ENCODE peak calls at places on chromosome 9, in ten cellular contexts. A is fibroblast of mammary gland, K is prostate gland, D is AG09319, R is endothelial cell, I is kidney, B is WTC11, G is H9, F is brain microvascular endothelial cell, O is neural progenitor cell. H is an unnamed sample.

GRCh38 chr9:74642376-74642775 is 145.2 kb downstream of the RORB start:
- DNase-seq in A (no peak), K (no peak), D (no peak), R (no peak), I (no peak), B (no peak), G (no peak), F (no peak), O (no peak), H (no peak)

GRCh38 chr9:23686896-23687295 is 139.1 kb downstream of the ELAVL2 start:
- DNase-seq in A (no peak), K (no peak), D (no peak), R (no peak), I (no peak), B (no peak), G (no peak), F (no peak), O (no peak), H (no peak)

GRCh38 chr9:19104528-19105282 is 2.0 kb upstream of the HAUS6 start:
- DNase-seq in A (no peak), K (peak; percentile 36), D (no peak), R (no peak), I (no peak), B (no peak), G (no peak), F (no peak), O (peak; percentile 39), H (no peak)

GRCh38 chr9:112867275-112867991 is 23.2 kb downstream of the SLC46A2 start:
- DNase-seq in A (peak; percentile 90), K (no peak), D (peak; percentile 63), R (no peak), I (no peak), B (peak; percentile 17), G (peak; percentile 73), F (peak; percentile 56), O (peak; percentile 14), H (no peak)

GRCh38 chr9:134829356-134829937 is 51.2 kb upstream of the FCN2 start:
- DNase-seq in A (no peak), K (no peak), D (no peak), R (no peak), I (peak; percentile 55), B (no peak), G (no peak), F (no peak), O (no peak), H (no peak)

GRCh38 chr9:83708515-83709158 is 879 bp upstream of the UBQLN1 start:
- DNase-seq in A (peak; percentile 73), K (peak; percentile 85), D (peak; percentile 8), R (peak; percentile 40), I (peak; percentile 89), B (peak; percentile 45), G (peak; percentile 55), F (peak; percentile 45), O (peak; percentile 79), H (no peak)

GRCh38 chr9:123710299-123710698 is 219.6 kb downstream of the DENND1A start:
- DNase-seq in A (peak; percentile 76), K (no peak), D (peak; percentile 16), R (no peak), I (no peak), B (no peak), G (no peak), F (peak; percentile 94), O (no peak), H (no peak)

GRCh38 chr9:105062222-105062850 is 134.4 kb upstream of the ABCA1 start:
- DNase-seq in A (no peak), K (no peak), D (no peak), R (no peak), I (no peak), B (no peak), G (no peak), F (no peak), O (no peak), H (no peak)

GRCh38 chr9:132773764-132774339 is 103.6 kb downstream of the GTF3C4 start:
- DNase-seq in A (no peak), K (no peak), D (no peak), R (no peak), I (no peak), B (no peak), G (no peak), F (no peak), O (no peak), H (peak; percentile 32)

GRCh38 chr9:132770775-132771310 is 100.6 kb downstream of the GTF3C4 start:
- DNase-seq in A (no peak), K (no peak), D (no peak), R (no peak), I (no peak), B (no peak), G (no peak), F (no peak), O (no peak), H (no peak)

GRCh38 chr9:132769895-132770774 is 99.9 kb downstream of the GTF3C4 start:
- DNase-seq in A (peak; percentile 57), K (peak; percentile 56), D (no peak), R (peak; percentile 52), I (peak; percentile 89), B (peak; percentile 74), G (peak; percentile 87), F (peak; percentile 35), O (peak; percentile 78), H (no peak)

GRCh38 chr9:132773093-132773492 is 102.8 kb downstream of the GTF3C4 start:
- DNase-seq in A (no peak), K (no peak), D (no peak), R (no peak), I (no peak), B (no peak), G (no peak), F (no peak), O (no peak), H (peak; percentile 27)

DNA sequence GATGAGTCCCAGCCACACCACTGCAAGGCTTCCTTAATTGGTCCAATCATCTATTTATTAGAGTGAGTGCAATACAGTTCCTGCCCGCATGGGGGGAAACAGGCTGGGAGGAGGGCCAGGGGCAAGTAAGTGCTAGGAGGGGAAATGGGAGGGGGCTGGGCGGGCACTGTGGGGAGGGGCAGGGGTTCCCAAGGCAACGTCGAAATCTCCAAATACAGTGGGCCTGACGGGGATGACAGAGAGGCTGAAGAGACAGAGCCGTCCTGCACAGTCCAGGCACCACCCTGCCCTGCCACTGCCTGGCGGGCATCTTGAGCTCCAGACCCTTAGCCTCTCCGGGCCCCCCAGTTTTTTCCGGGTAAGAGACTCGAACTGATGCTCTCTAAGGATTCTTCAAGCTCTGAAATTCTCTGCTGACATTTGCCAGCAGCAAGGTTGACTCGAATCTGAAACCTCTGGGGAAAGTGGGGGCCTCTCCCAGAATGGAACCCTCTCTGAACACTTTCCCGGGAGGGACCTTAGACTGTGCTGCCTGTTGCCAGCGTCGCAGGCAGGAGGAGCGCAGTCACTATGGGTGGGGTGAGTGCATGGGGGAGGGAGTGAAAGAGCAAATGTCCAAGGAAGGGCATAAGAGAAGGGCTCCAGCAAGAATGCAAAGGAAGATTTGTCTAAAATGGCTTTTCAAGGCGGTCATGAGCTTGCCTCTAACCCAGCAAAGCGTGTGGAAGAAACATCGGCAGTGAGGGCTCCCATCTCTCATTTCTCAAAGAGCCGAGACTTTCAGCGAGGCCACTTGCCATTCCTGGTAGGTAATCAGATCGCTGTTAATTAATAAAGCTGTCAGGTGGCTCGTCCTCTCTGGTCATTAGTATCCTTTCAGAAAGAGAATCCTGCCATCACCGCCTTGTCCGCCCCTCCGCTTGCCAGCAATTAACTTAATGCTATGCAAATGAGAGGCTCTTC is 98.9 kb downstream of the GTF3C4 start:
- DNase-seq in A (peak; percentile 58), K (peak; percentile 14), D (no peak), R (peak; percentile 74), I (no peak), B (peak; percentile 79), G (peak; percentile 82), F (peak; percentile 46), O (peak; percentile 80), H (no peak)
- TF ChIP-seq CTCF in A (peak; percentile 42), K (peak; percentile 35), D (peak; percentile 41), R (peak; percentile 82), I (peak; percentile 28), B (peak; percentile 49), G (peak; percentile 60), F (peak; percentile 63), O (peak; percentile 55), H (peak; percentile 45)

GRCh38 chr9:127223266-127223665 is 41.3 kb upstream of the GARNL3 start:
- DNase-seq in A (no peak), K (no peak), D (no peak), R (no peak), I (no peak), B (no peak), G (no peak), F (no peak), O (no peak), H (no peak)

GRCh38 chr9:127223810-127224177 is 40.8 kb upstream of the GARNL3 start:
- DNase-seq in A (no peak), K (no peak), D (no peak), R (peak; percentile 18), I (peak; percentile 80), B (peak; percentile 69), G (no peak), F (no peak), O (no peak), H (no peak)

GRCh38 chr9:127225747-127226646 is 38.6 kb upstream of the GARNL3 start:
- DNase-seq in A (peak; percentile 48), K (no peak), D (no peak), R (no peak), I (no peak), B (no peak), G (no peak), F (peak; percentile 18), O (no peak), H (no peak)

GRCh38 chr9:127224178-127224882 is 40.2 kb upstream of the GARNL3 start:
- DNase-seq in A (peak; percentile 57), K (peak; percentile 93), D (no peak), R (peak; percentile 91), I (peak; percentile 98), B (peak; percentile 99), G (peak; percentile 99), F (peak; percentile 75), O (peak; percentile 97), H (peak; percentile 92)

DNA sequence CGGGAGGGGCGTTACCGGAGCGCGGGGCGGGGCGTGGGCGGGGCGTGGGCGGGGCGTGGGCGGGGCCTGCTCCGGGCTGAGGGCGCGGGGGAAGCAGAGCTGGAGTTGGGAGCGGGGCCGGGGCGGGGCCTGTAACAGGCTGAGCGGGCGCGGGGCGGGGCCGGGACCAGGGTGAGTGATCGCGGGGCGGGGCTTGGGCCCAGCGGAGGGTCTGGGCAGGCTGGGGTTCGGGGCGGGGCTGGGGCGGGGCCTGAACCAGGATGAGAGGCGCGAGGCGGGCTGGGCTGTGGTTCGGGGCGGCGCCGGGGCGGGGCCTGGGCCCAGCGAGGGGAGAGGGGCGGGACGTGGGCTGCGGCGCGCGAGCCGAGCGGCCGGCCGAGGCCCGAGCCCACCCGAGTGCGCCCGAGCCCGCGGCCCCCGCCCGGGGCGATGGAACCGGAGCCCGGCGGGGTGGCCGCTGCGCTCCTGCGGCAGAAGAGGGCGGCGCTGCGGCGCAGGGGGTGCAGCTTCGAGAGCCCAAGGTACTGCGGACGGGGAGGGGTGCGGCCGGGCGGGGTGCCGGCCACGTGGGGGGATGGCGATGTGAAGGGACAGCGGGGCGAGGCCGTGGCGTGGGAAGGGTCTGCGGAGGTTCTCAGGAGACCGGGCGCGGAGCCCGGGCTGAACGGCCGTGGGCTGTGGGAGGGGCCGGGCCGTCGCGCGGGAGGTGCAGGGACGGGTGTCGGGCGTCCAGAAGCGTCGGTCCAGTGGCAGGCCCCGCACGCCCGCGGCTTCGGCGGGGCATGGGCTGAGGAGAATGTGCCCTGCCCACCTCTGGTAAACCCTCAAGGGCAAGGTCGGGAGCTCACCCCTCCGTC is 39.5 kb upstream of the GARNL3 start:
- DNase-seq in A (peak; percentile 73), K (peak; percentile 97), D (peak; percentile 60), R (peak; percentile 98), I (peak; percentile 99), B (peak; percentile 98), G (peak; percentile 96), F (peak; percentile 89), O (peak; percentile 99), H (peak; percentile 100)
- TF ChIP-seq CTCF in A (no peak), K (no peak), D (no peak), R (no peak), I (no peak), B (no peak), G (no peak), F (no peak), O (no peak), H (no peak)

GRCh38 chr9:98523231-98523901 is 185.4 kb downstream of the GABBR2 start:
- DNase-seq in A (peak; percentile 74), K (no peak), D (no peak), R (no peak), I (no peak), B (peak; percentile 40), G (peak; percentile 53), F (peak; percentile 27), O (peak; percentile 48), H (no peak)
- TF ChIP-seq CTCF in A (peak; percentile 63), K (no peak), D (peak; percentile 40), R (no peak), I (no peak), B (no peak), G (peak; percentile 63), F (peak; percentile 72), O (peak; percentile 46), H (no peak)

GRCh38 chr9:16033921-16034320 is 481.1 kb downstream of the CCDC171 start:
- DNase-seq in A (no peak), K (no peak), D (no peak), R (no peak), I (no peak), B (no peak), G (no peak), F (no peak), O (no peak), H (no peak)

GRCh38 chr9:16031971-16032370 is 479.1 kb downstream of the CCDC171 start:
- DNase-seq in A (no peak), K (no peak), D (no peak), R (no peak), I (no peak), B (no peak), G (no peak), F (no peak), O (no peak), H (no peak)

GRCh38 chr9:16033253-16033652 is 480.4 kb downstream of the CCDC171 start:
- DNase-seq in A (no peak), K (no peak), D (no peak), R (no peak), I (no peak), B (no peak), G (no peak), F (no peak), O (no peak), H (no peak)

GRCh38 chr9:16031486-16031885 is 478.6 kb downstream of the CCDC171 start:
- DNase-seq in A (no peak), K (no peak), D (no peak), R (no peak), I (no peak), B (no peak), G (no peak), F (no peak), O (no peak), H (no peak)

GRCh38 chr9:16032799-16033198 is 480.0 kb downstream of the CCDC171 start:
- DNase-seq in A (peak; percentile 55), K (no peak), D (no peak), R (no peak), I (no peak), B (no peak), G (peak; percentile 45), F (no peak), O (peak; percentile 49), H (no peak)
- TF ChIP-seq CTCF in A (peak; percentile 5), K (no peak), D (peak; percentile 2), R (no peak), I (no peak), B (no peak), G (peak; percentile 47), F (peak; percentile 49), O (peak; percentile 26), H (no peak)